ENCODE peak calls at places on chromosomes 4 and X, in four cellular contexts. F is tibial nerve, V is neural crest cell, W is neural progenitor cell. Y is an unnamed sample.

GRCh38 chr4:178142724-178143123 is 700.5 kb upstream of the AGA start:
- DNase-seq in F (no peak), V (no peak), W (no peak), Y (no peak)

GRCh38 chr4:22191565-22192301 is 243.2 kb upstream of the KCNIP4 start:
- DNase-seq in F (no peak), V (no peak), W (no peak), Y (no peak)

GRCh38 chr4:22471999-22472434 is 43.8 kb downstream of the ADGRA3 start:
- DNase-seq in F (no peak), V (no peak), W (no peak), Y (no peak)

GRCh38 chr4:142452132-142452855 is 393.8 kb downstream of the INPP4B start:
- DNase-seq in F (no peak), V (no peak), W (peak), Y (no peak)

GRCh38 chr4:8019396-8020365 is 80.0 kb upstream of the AFAP1 start:
- DNase-seq in F (no peak), V (no peak), W (no peak), Y (no peak)

GRCh38 chr4:123398803-123399637 is 2.4 kb downstream of the SPRY1 start:
- DNase-seq in F (peak), V (peak), W (peak), Y (peak)

GRCh38 chr4:123411514-123411913 is 14.9 kb downstream of the SPRY1 start:
- DNase-seq in F (no peak), V (no peak), W (no peak), Y (no peak)

GRCh38 chr4:176288020-176288419 is 19.0 kb upstream of the ASB5 start:
- DNase-seq in F (no peak), V (no peak), W (no peak), Y (no peak)

GRCh38 chr4:143489116-143489515 is 24.4 kb upstream of the SMARCA5 start:
- DNase-seq in F (no peak), V (no peak), W (no peak), Y (no peak)

GRCh38 chr4:11746734-11747133 is 318.0 kb upstream of the HS3ST1 start:
- DNase-seq in F (no peak), V (no peak), W (no peak), Y (no peak)

GRCh38 chr4:126405369-126405982 is 1090.7 kb downstream of the FAT4 start:
- DNase-seq in F (no peak), V (no peak), W (peak), Y (no peak)

GRCh38 chr4:152479428-152480026 is 56.4 kb downstream of the FBXW7 start:
- DNase-seq in F (no peak), V (no peak), W (no peak), Y (no peak)

GRCh38 chrX:31333181-31333831 is 261.5 kb upstream of the FTHL17 start:
- DNase-seq in F (no peak), V (no peak), W (no peak), Y (no peak)

GRCh38 chr4:121256346-121256745 is 92.2 kb upstream of the TNIP3 start:
- DNase-seq in F (no peak), V (no peak), W (no peak), Y (no peak)

GRCh38 chr4:78020677-78021076 is 36.4 kb upstream of the FRAS1 start:
- DNase-seq in F (no peak), V (no peak), W (no peak), Y (no peak)

GRCh38 chrX:10526442-10526841 is 93.9 kb downstream of the MID1 start:
- DNase-seq in F (no peak), V (no peak), W (no peak), Y (no peak)

GRCh38 chr4:19983072-19983471 is 268.6 kb upstream of the SLIT2 start:
- DNase-seq in F (no peak), V (no peak), W (no peak), Y (no peak)

GRCh38 chrX:3567681-3568080 is 145.8 kb downstream of the PRKX start:
- DNase-seq in F (no peak), V (no peak), W (no peak), Y (no peak)

GRCh38 chr4:99826016-99826415 is 9.4 kb downstream of the DAPP1 start:
- DNase-seq in F (no peak), V (no peak), W (no peak), Y (no peak)

GRCh38 chrX:8731579-8732395 is at the start of gene ANOS1:
- DNase-seq in F (peak), V (peak), W (peak), Y (peak)

GRCh38 chr4:39825741-39826231 is 127.8 kb downstream of the UBE2K start:
- DNase-seq in F (no peak), V (no peak), W (no peak), Y (no peak)

GRCh38 chrX:104137496-104137895 is 19.3 kb downstream of the SLC25A53 start:
- DNase-seq in F (no peak), V (no peak), W (no peak), Y (no peak)

GRCh38 chr4:15410750-15411149 is 17.1 kb upstream of the C1QTNF7 start:
- DNase-seq in F (no peak), V (no peak), W (no peak), Y (no peak)

GRCh38 chr4:41146196-41146595 is 68.1 kb downstream of the APBB2 start:
- DNase-seq in F (no peak), V (no peak), W (no peak), Y (no peak)

GRCh38 chr4:167219090-167219489 is 15.2 kb downstream of the SPOCK3 start:
- DNase-seq in F (no peak), V (no peak), W (no peak), Y (no peak)

GRCh38 chr4:15714616-15715015 is 11.8 kb downstream of the BST1 start:
- DNase-seq in F (no peak), V (no peak), W (no peak), Y (no peak)

GRCh38 chr4:132269303-132269990 is 879.6 kb upstream of the PCDH10 start:
- DNase-seq in F (no peak), V (no peak), W (no peak), Y (no peak)

GRCh38 chrX:109931677-109932076 is 71.2 kb upstream of the TMEM164 start:
- DNase-seq in F (no peak), V (no peak), W (no peak), Y (no peak)

GRCh38 chr4:78776031-78776728 is at the start of gene BMP2K:
- DNase-seq in F (peak), V (peak), W (peak), Y (peak)

GRCh38 chrX:67692246-67692645 is 148.4 kb downstream of the AR start:
- DNase-seq in F (no peak), V (no peak), W (no peak), Y (no peak)

GRCh38 chr4:23202712-23203247 is 510.0 kb downstream of the GBA3 start:
- DNase-seq in F (no peak), V (no peak), W (no peak), Y (no peak)

GRCh38 chr4:142549248-142549647 is 296.9 kb downstream of the INPP4B start:
- DNase-seq in F (no peak), V (no peak), W (no peak), Y (no peak)

GRCh38 chrX:17405225-17405969 is 30.4 kb downstream of the NHS start:
- DNase-seq in F (no peak), V (no peak), W (no peak), Y (no peak)

GRCh38 chr4:118948545-118949144 is 60.0 kb downstream of the SYNPO2 start:
- DNase-seq in F (no peak), V (no peak), W (no peak), Y (no peak)

GRCh38 chr4:11765849-11766453 is 337.3 kb upstream of the HS3ST1 start:
- DNase-seq in F (peak), V (peak), W (peak), Y (peak)

GRCh38 chr4:153084939-153085630 is 119.2 kb upstream of the TRIM2 start:
- DNase-seq in F (peak), V (peak), W (peak), Y (peak)

GRCh38 chr4:146545102-146545501 is 23.4 kb upstream of the SLC10A7 start:
- DNase-seq in F (no peak), V (no peak), W (peak), Y (no peak)
- TF ChIP-seq CTCF in F (no peak), V (peak), W (peak), Y (no peak)

GRCh38 chrX:18895157-18895952 is 88.6 kb downstream of the PHKA2 start:
- DNase-seq in F (peak), V (no peak), W (no peak), Y (no peak)
- TF ChIP-seq CTCF in F (peak), V (no peak), W (no peak), Y (no peak)

GRCh38 chrX:79270401-79270800 is 96.7 kb downstream of the ITM2A start:
- DNase-seq in F (peak), V (no peak), W (peak), Y (peak)
- TF ChIP-seq CTCF in F (no peak), V (peak), W (peak), Y (peak)

GRCh38 chrX:131264053-131264452 is 25.1 kb downstream of the IGSF1 start:
- DNase-seq in F (no peak), V (no peak), W (no peak), Y (no peak)

GRCh38 chrX:131262200-131262599 is 26.9 kb downstream of the IGSF1 start:
- DNase-seq in F (no peak), V (no peak), W (no peak), Y (no peak)

GRCh38 chrX:131264665-131265064 is 24.4 kb downstream of the IGSF1 start:
- DNase-seq in F (no peak), V (no peak), W (no peak), Y (no peak)

GRCh38 chrX:131262738-131263679 is 26.1 kb downstream of the IGSF1 start:
- DNase-seq in F (no peak), V (no peak), W (peak), Y (peak)
- TF ChIP-seq CTCF in F (no peak), V (peak), W (peak), Y (peak)

GRCh38 chrX:70664726-70665125 is 220.1 kb downstream of the DLG3 start:
- DNase-seq in F (no peak), V (no peak), W (peak), Y (no peak)
- TF ChIP-seq CTCF in F (no peak), V (peak), W (peak), Y (peak)

GRCh38 chr4:68076194-68076593 is 53.5 kb downstream of the TMPRSS11F start:
- DNase-seq in F (no peak), V (no peak), W (no peak), Y (no peak)
- TF ChIP-seq CTCF in F (no peak), V (no peak), W (peak), Y (no peak)

GRCh38 chr4:113153529-113154101 is 104.2 kb downstream of the ANK2 start:
- DNase-seq in F (no peak), V (no peak), W (no peak), Y (no peak)
- TF ChIP-seq CTCF in F (no peak), V (no peak), W (no peak), Y (no peak)